ENCODE peak calls at places on chromosomes 13 and 19, in five cellular contexts. S is heart left ventricle; M is CD4-positive, CD25-positive, alpha-beta regulatory T cell; V is tibial artery; X is hepatocyte. U is an unnamed sample.

GRCh38 chr13:113442354-113442984 is 10.8 kb downstream of the ADPRHL1 start:
- DNase-seq in V (no peak), X (no peak), M (no peak), S (no peak), U (no peak)

GRCh38 chr19:13983213-13983889 is 22.8 kb downstream of the RFX1 start:
- DNase-seq in S (no peak), M (peak; percentile 44), X (no peak), V (no peak), U (no peak)

GRCh38 chr19:41411682-41412265 is 14.2 kb downstream of the BCKDHA start:
- DNase-seq in X (no peak), M (no peak), S (peak; percentile 85), V (no peak), U (peak; percentile 64)

GRCh38 chr13:114101325-114101821 is 31.1 kb downstream of the RASA3 start:
- DNase-seq in M (no peak), V (peak; percentile 34), S (peak; percentile 46), X (no peak), U (no peak)

GRCh38 chr19:38657633-38658222 is 10.3 kb downstream of the ACTN4 start:
- DNase-seq in S (no peak), V (no peak), M (peak; percentile 53), X (peak; percentile 51), U (no peak)

GRCh38 chr19:41711376-41712261 is 3.2 kb downstream of the CEACAM5 start:
- DNase-seq in X (no peak), S (no peak), V (no peak), M (no peak), U (no peak)

GRCh38 chr13:31631071-31631470 is 108.3 kb upstream of the RXFP2 start:
- DNase-seq in S (no peak), M (no peak), X (no peak), V (no peak), U (no peak)

GRCh38 chr19:3366761-3367571 is 583 bp downstream of the NFIC start:
- DNase-seq in V (peak; percentile 53), M (no peak), X (no peak), S (peak; percentile 72), U (peak; percentile 74)

GRCh38 chr19:46722421-46723022 is 5.6 kb upstream of the PRKD2 start:
- DNase-seq in X (no peak), S (no peak), M (no peak), V (no peak), U (no peak)

GRCh38 chr13:112351825-112352224 is 24.3 kb upstream of the SPACA7 start:
- DNase-seq in V (no peak), M (no peak), X (no peak), S (no peak), U (no peak)

GRCh38 chr13:95335667-95336066 is 34.4 kb upstream of the ABCC4 start:
- DNase-seq in S (no peak), X (no peak), V (no peak), M (no peak), U (no peak)

GRCh38 chr19:15252398-15253018 is 20.3 kb upstream of the EPHX3 start:
- DNase-seq in V (peak; percentile 52), M (no peak), S (no peak), X (no peak), U (peak; percentile 59)

GRCh38 chr13:107554355-107554905 is 660.9 kb downstream of the LIG4 start:
- DNase-seq in X (no peak), M (no peak), S (no peak), V (no peak), U (no peak)

GRCh38 chr13:51152713-51153112 is 41.6 kb upstream of the C13orf42 start:
- DNase-seq in M (no peak), V (no peak), S (no peak), X (peak; percentile 17), U (no peak)

GRCh38 chr13:80217614-80218456 is 123.1 kb downstream of the SPRY2 start:
- DNase-seq in M (no peak), X (no peak), V (no peak), S (no peak), U (no peak)

GRCh38 chr13:30307194-30307965 is at the start of gene KATNAL1:
- DNase-seq in M (no peak), V (peak; percentile 71), S (peak; percentile 89), X (peak; percentile 84), U (peak; percentile 53)

GRCh38 chr13:32745509-32745908 is 159.3 kb downstream of the PDS5B start:
- DNase-seq in X (no peak), V (no peak), M (no peak), S (no peak), U (no peak)

GRCh38 chr19:49933643-49934042 is 4.3 kb upstream of the NUP62 start:
- DNase-seq in V (no peak), S (no peak), X (no peak), M (no peak), U (no peak)

GRCh38 chr19:10805075-10805757 is 30.8 kb downstream of the TMED1 start:
- DNase-seq in X (no peak), V (no peak), M (no peak), S (no peak), U (no peak)

GRCh38 chr19:7203317-7203716 is 90.9 kb downstream of the INSR start:
- DNase-seq in X (no peak), V (no peak), S (no peak), M (no peak), U (no peak)

GRCh38 chr19:49835562-49835961 is 15.4 kb upstream of the PTOV1 start:
- DNase-seq in V (no peak), X (no peak), S (no peak), M (no peak), U (no peak)

GRCh38 chr19:7395360-7395781 is 46.6 kb downstream of the ARHGEF18 start:
- DNase-seq in X (no peak), S (no peak), V (no peak), M (no peak), U (no peak)

GRCh38 chr13:94683426-94683825 is 28.9 kb downstream of the SOX21 start:
- DNase-seq in M (no peak), S (no peak), X (no peak), V (no peak), U (no peak)

GRCh38 chr13:74024856-74025255 is 109.3 kb downstream of the KLF12 start:
- DNase-seq in S (no peak), V (no peak), X (peak; percentile 40), M (no peak), U (no peak)

GRCh38 chr13:110308377-110309158 is 1.5 kb downstream of the COL4A2 start:
- DNase-seq in X (peak; percentile 67), V (no peak), S (no peak), M (no peak), U (no peak)

GRCh38 chr19:8404391-8405151 is 8.5 kb upstream of the MARCHF2 start:
- DNase-seq in M (no peak), S (no peak), V (no peak), X (no peak), U (no peak)

GRCh38 chr19:37537391-37537947 is 30.7 kb downstream of the ZNF793 start:
- DNase-seq in V (no peak), S (no peak), M (no peak), X (no peak), U (no peak)

GRCh38 chr13:37646531-37646930 is 48.0 kb upstream of the POSTN start:
- DNase-seq in S (no peak), X (no peak), V (no peak), M (no peak), U (no peak)

GRCh38 chr13:20403826-20404225 is 121.8 kb downstream of the CRYL1 start:
- DNase-seq in V (no peak), X (no peak), M (no peak), S (no peak), U (no peak)
- H3K4me1 ChIP-seq in V (no peaks in the 10 kb centered on the region), X (no peaks in the 10 kb centered on the region), M (peaks cover 7% of the 10 kb centered on the region), S (no peaks in the 10 kb centered on the region), U (no peaks in the 10 kb centered on the region)

GRCh38 chr13:27790523-27790922 is 1.8 kb upstream of the GSX1 start:
- DNase-seq in X (no peak), S (no peak), M (no peak), V (no peak), U (no peak)
- H3K27me3 ChIP-seq in X (peaks cover 94% of the 10 kb centered on the region), S (peaks cover 64% of the 10 kb centered on the region), M (peaks cover 47% of the 10 kb centered on the region), V (peaks cover 7% of the 10 kb centered on the region), U (peaks cover 87% of the 10 kb centered on the region)

DNA sequence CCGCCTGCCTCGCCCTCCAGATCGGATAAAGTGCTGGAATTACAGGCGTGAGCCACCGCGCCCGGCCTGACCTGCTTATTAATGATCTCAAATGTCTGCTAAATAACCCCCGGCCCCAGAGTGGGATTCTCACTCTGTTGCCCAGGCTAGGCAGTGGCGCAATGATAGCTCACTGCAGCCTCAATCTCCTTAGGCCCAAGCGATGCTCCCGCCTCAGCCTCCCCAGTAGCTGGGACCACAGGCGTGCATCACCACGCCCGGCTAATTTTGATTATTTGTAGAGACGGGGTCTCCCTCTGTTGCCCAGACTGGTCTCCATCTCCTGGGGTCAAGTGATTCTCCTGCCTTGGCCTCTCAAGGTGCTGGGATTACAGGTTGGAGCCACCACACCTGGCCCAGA is 626 bp upstream of the ATP5F1D start:
- DNase-seq in S (no peak), M (no peak), X (no peak), V (no peak), U (no peak)
- H3K4me1 ChIP-seq in S (peaks cover 75% of the 10 kb centered on the region), M (peaks cover 62% of the 10 kb centered on the region), X (peaks cover 43% of the 10 kb centered on the region), V (peaks cover 85% of the 10 kb centered on the region), U (peaks cover 62% of the 10 kb centered on the region)

DNA sequence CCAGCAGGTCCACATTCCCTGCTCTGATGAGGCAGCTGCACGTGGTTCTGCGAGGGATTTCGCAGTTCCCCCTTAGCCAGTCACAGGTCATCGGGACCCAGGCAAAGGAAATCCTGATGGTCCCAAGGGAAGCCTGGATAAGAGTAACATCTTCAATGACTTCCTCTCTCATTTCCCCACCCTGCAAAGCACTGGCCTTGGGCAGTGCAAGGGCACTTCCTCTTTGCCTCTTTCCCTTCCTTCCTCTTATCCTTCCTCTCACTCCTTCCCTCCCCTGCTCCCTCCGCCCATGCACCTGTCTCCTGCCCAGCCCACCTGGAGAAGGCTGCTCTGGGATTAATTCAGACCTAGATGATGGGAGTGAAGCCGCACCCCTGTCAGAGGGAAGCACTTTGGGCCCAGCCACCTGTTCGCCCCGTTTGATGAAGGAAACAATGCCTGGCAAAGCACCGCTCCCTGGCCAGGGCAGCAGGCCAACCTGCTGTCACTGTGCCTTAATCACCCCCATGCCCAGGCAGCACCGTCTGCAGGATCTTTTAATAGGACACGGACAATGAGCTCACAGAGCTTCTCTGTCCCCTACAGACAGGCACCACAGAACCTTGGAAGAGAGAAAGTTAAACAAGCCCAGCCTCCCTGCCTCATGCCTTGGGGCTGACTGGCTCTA is 113.5 kb upstream of the PABPC3 start:
- DNase-seq in X (no peak), M (no peak), S (peak; percentile 43), V (no peak), U (no peak)
- H3K27me3 ChIP-seq in X (peaks cover 14% of the 10 kb centered on the region), M (peaks cover 2% of the 10 kb centered on the region), S (no peaks in the 10 kb centered on the region), V (no peaks in the 10 kb centered on the region), U (no peaks in the 10 kb centered on the region)

DNA sequence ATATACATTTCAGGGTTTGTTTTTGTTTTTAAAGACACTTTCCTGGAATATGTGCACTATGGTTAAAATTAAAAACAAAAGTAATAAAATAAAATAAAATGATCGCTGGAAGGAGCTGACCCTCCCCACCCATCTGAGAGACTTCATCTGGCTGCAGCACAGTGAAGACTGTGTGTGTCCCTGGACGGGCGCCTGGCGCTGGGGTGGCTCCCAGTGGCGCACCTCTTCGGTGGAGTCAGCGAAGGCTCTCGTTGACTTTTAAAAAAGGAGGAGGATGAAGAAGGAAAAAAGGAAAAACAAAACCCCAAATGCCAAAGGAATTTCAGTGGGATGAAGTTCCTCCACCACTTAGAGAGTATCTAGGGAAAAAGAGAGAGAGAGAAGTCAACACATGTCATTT is 124.1 kb downstream of the STK24 start:
- DNase-seq in V (no peak), S (no peak), M (no peak), X (no peak), U (no peak)
- H3K4me1 ChIP-seq in V (peaks cover 40% of the 10 kb centered on the region), S (peaks cover 52% of the 10 kb centered on the region), M (peaks cover 15% of the 10 kb centered on the region), X (peaks cover 7% of the 10 kb centered on the region), U (peaks cover 18% of the 10 kb centered on the region)